ENCODE peak calls at places on chromosomes 6 and 20, in five cellular contexts. Q is OCI-LY7, V is adrenal gland, E is progenitor cell of endocrine pancreas, B is choroid plexus epithelial cell. P is an unnamed sample.

GRCh38 chr6:21845018-21845417 is 251.5 kb downstream of the SOX4 start:
- DNase-seq in Q (no peak), V (no peak), E (no peak), B (no peak), P (no peak)

GRCh38 chr6:160391419-160392116 is 43.4 kb downstream of the SLC22A3 start:
- DNase-seq in Q (no peak), V (peak), E (no peak), B (peak), P (no peak)

GRCh38 chr6:118152524-118152923 is 245.5 kb downstream of the SLC35F1 start:
- DNase-seq in Q (no peak), V (no peak), E (no peak), B (no peak), P (no peak)

GRCh38 chr20:47821481-47822100 is 36.3 kb upstream of the SULF2 start:
- DNase-seq in Q (no peak), V (no peak), E (no peak), B (no peak), P (no peak)

GRCh38 chr20:3889489-3890409 is 562 bp downstream of the PANK2 start:
- DNase-seq in Q (peak), V (no peak), E (peak), B (no peak), P (peak)

GRCh38 chr6:56955171-56956155 is 556 bp downstream of the BEND6 start:
- DNase-seq in Q (peak), V (peak), E (peak), B (peak), P (peak)

GRCh38 chr6:166786704-166787293 is 159.7 kb upstream of the RPS6KA2 start:
- DNase-seq in Q (peak), V (peak), E (no peak), B (peak), P (peak)

GRCh38 chr20:51752343-51752951 is 15.7 kb downstream of the ATP9A start:
- DNase-seq in Q (no peak), V (no peak), E (no peak), B (peak), P (no peak)

GRCh38 chr6:78666764-78667163 is 200.6 kb upstream of the IRAK1BP1 start:
- DNase-seq in Q (no peak), V (no peak), E (no peak), B (no peak), P (no peak)

GRCh38 chr20:2879148-2879547 is 5.9 kb downstream of the PTPRA start:
- DNase-seq in Q (no peak), V (no peak), E (no peak), B (peak), P (no peak)

GRCh38 chr6:170269873-170270541 is 20.9 kb downstream of the DLL1 start:
- DNase-seq in Q (no peak), V (no peak), E (no peak), B (peak), P (no peak)

GRCh38 chr6:92706976-92707375 is 712.4 kb downstream of the EPHA7 start:
- DNase-seq in Q (no peak), V (no peak), E (no peak), B (peak), P (no peak)

GRCh38 chr6:89084542-89084941 is 4.0 kb downstream of the PNRC1 start:
- DNase-seq in Q (no peak), V (no peak), E (no peak), B (no peak), P (no peak)

GRCh38 chr6:144581807-144582537 is 296.8 kb downstream of the UTRN start:
- DNase-seq in Q (peak), V (no peak), E (no peak), B (peak), P (peak)
- TF ChIP-seq CTCF in Q (peak), V (peak), E (peak), B (peak), P (peak)

GRCh38 chr20:32893878-32894483 is 35.3 kb downstream of the EFCAB8 start:
- DNase-seq in Q (peak), V (no peak), E (no peak), B (peak), P (peak)
- TF ChIP-seq CTCF in Q (peak), V (no peak), E (peak), B (peak), P (peak)

GRCh38 chr20:10316582-10316981 is 98.0 kb downstream of the SNAP25 start:
- DNase-seq in Q (peak), V (no peak), E (no peak), B (no peak), P (peak)
- TF ChIP-seq CTCF in Q (peak), V (no peak), E (peak), B (peak), P (peak)

GRCh38 chr6:134416501-134417154 is 98.7 kb upstream of the SGK1 start:
- DNase-seq in Q (no peak), V (no peak), E (no peak), B (peak), P (no peak)

GRCh38 chr6:134422426-134423231 is 104.7 kb upstream of the SGK1 start:
- DNase-seq in Q (no peak), V (no peak), E (no peak), B (peak), P (no peak)

GRCh38 chr6:134421496-134421895 is 103.6 kb upstream of the SGK1 start:
- DNase-seq in Q (no peak), V (no peak), E (no peak), B (peak), P (no peak)

GRCh38 chr6:134420638-134421181 is 102.8 kb upstream of the SGK1 start:
- DNase-seq in Q (no peak), V (no peak), E (no peak), B (peak), P (no peak)

DNA sequence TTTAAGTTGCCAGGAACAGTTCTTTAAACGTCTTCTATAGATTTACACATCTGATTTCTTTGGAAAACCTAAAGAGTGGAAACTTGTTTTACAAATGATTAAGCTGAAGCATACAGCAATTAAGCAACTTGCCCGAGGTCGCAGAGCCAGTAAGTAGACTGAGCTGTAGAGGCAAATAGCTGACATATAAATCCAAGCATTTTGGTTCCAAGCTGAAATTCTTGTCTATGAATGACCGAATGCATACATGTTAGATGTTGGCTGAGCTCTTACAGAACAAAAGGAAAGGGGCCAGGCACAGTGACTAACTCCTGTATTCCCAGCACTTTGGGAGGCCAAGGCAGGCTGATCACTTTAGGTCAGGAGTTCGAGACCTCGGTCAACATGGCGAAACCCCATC is 101.8 kb upstream of the SGK1 start:
- DNase-seq in Q (no peak), V (no peak), E (no peak), B (peak), P (no peak)
- TF ChIP-seq CTCF in Q (no peak), V (no peak), E (no peak), B (no peak), P (no peak)

GRCh38 chr6:6712258-6712978 is 123.9 kb downstream of the LY86 start:
- DNase-seq in Q (no peak), V (peak), E (no peak), B (peak), P (no peak)
- TF ChIP-seq CTCF in Q (peak), V (no peak), E (peak), B (no peak), P (no peak)

DNA sequence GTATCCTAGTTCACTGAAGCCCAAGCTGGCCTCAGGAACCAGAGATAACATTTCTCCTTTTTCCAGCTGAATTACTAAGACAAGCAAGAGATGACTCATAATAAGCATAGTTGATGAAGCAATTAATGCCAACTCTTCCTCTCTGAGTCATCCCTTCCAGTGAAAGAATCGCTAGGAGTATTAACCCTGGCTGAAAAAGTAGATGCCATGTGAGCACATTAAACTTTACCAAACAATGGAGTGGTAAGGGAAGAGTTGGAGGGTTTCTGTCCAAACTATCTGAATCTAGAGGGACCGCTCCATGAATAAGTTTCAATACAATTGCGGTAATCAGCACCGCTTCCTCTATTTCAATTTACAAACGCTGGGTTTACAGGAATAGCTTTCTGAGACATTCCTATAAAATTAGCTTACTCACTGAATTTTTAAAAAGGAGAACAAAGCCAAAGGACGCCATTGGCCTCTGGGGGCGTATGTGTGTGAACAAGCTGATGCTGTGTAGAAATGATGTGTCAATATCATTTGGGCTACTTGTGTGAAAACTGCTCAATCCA is 48.3 kb downstream of the ATXN1 start:
- DNase-seq in Q (no peak), V (peak), E (no peak), B (peak), P (peak)
- TF ChIP-seq CTCF in Q (peak), V (no peak), E (peak), B (peak), P (peak)